ENCODE peak calls at places on chromosomes 7 and 10, in nine cellular contexts. R is CD4-positive, alpha-beta memory T cell; O is mesenchymal stem cell; N is GM06990; Q is lower lobe of right lung; W is heart right ventricle; D is foreskin fibroblast; P is sigmoid colon; J is astrocyte of the spinal cord. B is an unnamed sample.

GRCh38 chr10:75407296-75407715 is 5.7 kb upstream of the ZNF503 start:
- DNase-seq in D (no peak), O (no peak), R (no peak), W (no peak), Q (peak), N (no peak), P (no peak), J (peak), B (no peak)

GRCh38 chr7:154676422-154677073 is 326.4 kb downstream of the PAXIP1 start:
- DNase-seq in J (no peak), O (no peak), R (no peak), P (no peak), D (no peak), W (no peak), Q (peak), N (no peak), B (no peak)

GRCh38 chr7:86600506-86601290 is 43.0 kb upstream of the GRM3 start:
- DNase-seq in D (no peak), N (no peak), J (no peak), W (no peak), R (no peak), P (no peak), Q (no peak), O (no peak), B (no peak)

GRCh38 chr10:116723428-116724281 is 18.7 kb downstream of the HSPA12A start:
- DNase-seq in W (no peak), Q (no peak), J (no peak), N (no peak), P (peak), O (no peak), D (no peak), R (peak), B (no peak)

GRCh38 chr10:62049815-62050626 is 148.5 kb downstream of the ARID5B start:
- DNase-seq in Q (no peak), R (peak), O (peak), D (no peak), P (no peak), N (no peak), W (no peak), J (peak), B (peak)

GRCh38 chr10:97584060-97584797 is at the start of gene HOGA1:
- DNase-seq in D (peak), R (no peak), P (no peak), N (no peak), Q (peak), O (peak), J (peak), W (peak), B (peak)

GRCh38 chr10:67114945-67115344 is 189.1 kb downstream of the LRRTM3 start:
- DNase-seq in R (no peak), J (no peak), W (no peak), O (no peak), P (no peak), Q (no peak), N (no peak), D (no peak), B (no peak)

GRCh38 chr7:4871056-4871680 is 9.3 kb upstream of the PAPOLB start:
- DNase-seq in J (peak), D (no peak), R (no peak), O (peak), Q (no peak), N (no peak), W (no peak), P (no peak), B (peak)

GRCh38 chr7:108097703-108098102 is 32.5 kb downstream of the LAMB4 start:
- DNase-seq in W (no peak), P (no peak), D (no peak), Q (no peak), O (no peak), N (no peak), R (no peak), J (no peak), B (no peak)
- H3K4me3 ChIP-seq in W (no peak), P (no peak), D (no peak), Q (no peak), O (no peak), N (no peak), R (no peak), J (no peak), B (no peak)

GRCh38 chr10:119611433-119611832 is 14.7 kb upstream of the TIAL1 start:
- DNase-seq in P (no peak), R (no peak), J (no peak), Q (no peak), W (no peak), N (no peak), D (no peak), O (no peak), B (no peak)

DNA sequence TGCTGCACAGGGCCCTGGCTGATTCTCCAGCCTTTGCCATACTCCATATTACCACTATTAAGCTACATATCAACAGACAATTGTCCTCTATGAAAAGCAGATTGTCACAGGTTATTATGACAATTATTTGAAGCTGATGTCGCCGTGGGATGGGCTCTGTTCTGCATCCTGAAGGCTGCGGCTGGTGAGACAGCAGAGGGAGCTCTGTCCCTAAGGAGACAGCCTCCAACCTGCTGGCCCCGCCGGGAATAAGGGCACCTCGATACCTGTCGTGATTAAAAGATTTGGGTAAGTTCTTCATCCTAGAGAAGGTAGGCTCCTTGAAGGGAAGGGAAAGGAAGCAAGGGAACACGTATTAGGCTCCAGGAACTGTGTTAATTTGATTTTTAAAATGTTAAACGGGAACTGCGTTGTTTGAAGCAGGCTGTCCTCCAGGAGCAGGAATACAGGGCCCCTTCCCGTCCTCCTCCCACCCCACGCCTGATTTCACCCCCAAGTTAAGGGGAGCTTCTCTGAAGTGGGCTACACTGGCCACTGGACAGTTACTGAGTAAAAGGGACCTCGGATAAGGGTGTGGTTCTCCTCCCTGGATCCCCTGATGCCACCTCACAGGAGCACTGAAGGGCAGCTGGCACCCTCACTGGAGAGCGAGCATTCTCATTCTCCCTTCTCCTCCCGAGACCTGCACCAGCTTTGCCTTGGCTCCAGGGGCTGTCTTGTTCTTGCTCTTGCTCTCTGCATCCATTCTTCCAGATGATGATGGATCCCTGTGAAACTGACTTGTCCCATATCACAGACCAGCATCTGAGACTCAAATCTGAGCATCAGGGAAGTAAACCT is 11.8 kb upstream of the TIAL1 start:
- DNase-seq in R (peak), N (no peak), O (peak), P (peak), D (peak), W (peak), J (peak), Q (peak), B (peak)
- H3K4me3 ChIP-seq in R (no peak), N (no peak), O (no peak), P (no peak), D (no peak), W (no peak), J (no peak), Q (no peak), B (no peak)

GRCh38 chr10:89421018-89421476 is 6.7 kb downstream of the IFIT5 start:
- DNase-seq in R (no peak), P (no peak), Q (no peak), J (no peak), O (no peak), D (no peak), N (no peak), W (no peak), B (no peak)

GRCh38 chr10:89414879-89415821 is 782 bp downstream of the IFIT5 start:
- DNase-seq in J (peak), D (peak), O (peak), W (peak), Q (peak), N (peak), P (peak), R (peak), B (peak)

GRCh38 chr10:89416465-89416864 is 2.1 kb downstream of the IFIT5 start:
- DNase-seq in R (no peak), D (no peak), J (no peak), W (no peak), N (no peak), O (no peak), P (no peak), Q (no peak), B (no peak)

GRCh38 chr10:89414146-89414878 is at the start of gene IFIT5:
- DNase-seq in J (peak), Q (peak), R (peak), D (peak), N (peak), W (peak), P (peak), O (peak), B (peak)

DNA sequence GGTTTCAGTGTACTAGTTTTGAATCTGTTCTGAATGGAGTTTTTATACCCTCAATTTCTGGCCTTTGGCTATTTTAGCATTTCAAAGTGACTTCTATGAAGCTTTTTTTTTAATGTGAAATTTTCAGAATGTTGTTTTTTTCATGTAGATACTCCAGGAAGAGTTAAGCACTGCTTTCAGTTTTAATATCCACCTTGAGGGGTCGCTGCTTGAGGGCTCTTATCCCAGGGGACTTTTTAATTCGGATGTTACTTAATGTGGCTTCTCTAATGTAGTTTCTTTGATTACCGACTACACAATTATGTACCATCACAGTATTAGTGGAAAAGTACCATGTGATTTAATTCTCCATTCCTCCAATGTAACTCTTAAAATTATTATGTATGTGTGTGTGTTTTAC is 5.2 kb downstream of the IFIT5 start:
- DNase-seq in W (peak), N (no peak), R (no peak), O (peak), D (peak), Q (no peak), J (peak), P (no peak), B (peak)
- H3K4me3 ChIP-seq in W (no peak), N (no peak), R (no peak), O (no peak), D (no peak), Q (no peak), J (no peak), P (no peak), B (no peak)

GRCh38 chr7:64888561-64888900 is 14.5 kb upstream of the ZNF273 start:
- DNase-seq in N (no peak), J (no peak), W (no peak), P (no peak), D (peak), Q (no peak), O (peak), R (no peak), B (peak)
- H3K4me3 ChIP-seq in N (no peak), J (peak), W (peak), P (peak), D (peak), Q (peak), O (peak), R (peak), B (peak)

GRCh38 chr10:101063162-101063525 is 1.4 kb downstream of the KAZALD1 start:
- DNase-seq in N (no peak), Q (no peak), P (no peak), D (no peak), O (no peak), J (no peak), R (no peak), W (no peak), B (no peak)
- H3K4me3 ChIP-seq in N (no peak), Q (peak), P (no peak), D (peak), O (no peak), J (peak), R (no peak), W (peak), B (no peak)

DNA sequence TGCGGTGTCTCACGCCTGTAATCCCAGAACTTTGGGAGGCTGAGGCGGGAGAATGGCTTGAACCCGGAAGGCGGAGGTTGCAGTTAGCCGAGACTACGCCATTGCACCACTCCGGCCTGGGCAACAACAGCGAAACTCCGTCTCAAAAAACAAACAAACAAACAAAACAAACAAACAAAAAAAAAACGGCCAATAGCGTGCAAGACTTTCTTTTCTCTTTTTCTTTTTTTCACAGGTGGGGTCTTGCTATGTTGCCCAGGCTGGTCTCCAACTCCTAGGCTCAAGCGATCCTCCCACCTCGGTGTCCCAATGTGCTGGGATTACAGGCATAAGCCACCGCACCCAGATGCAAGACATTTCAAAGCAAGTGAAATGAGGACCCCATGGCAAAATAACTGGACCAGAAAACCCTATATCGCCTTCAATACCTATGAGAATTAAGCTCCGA is 1.6 kb downstream of the PSAP start:
- DNase-seq in N (no peak), P (no peak), O (no peak), J (no peak), Q (no peak), R (no peak), D (no peak), W (no peak), B (no peak)
- H3K4me3 ChIP-seq in N (peak), P (peak), O (no peak), J (peak), Q (peak), R (no peak), D (peak), W (peak), B (peak)

DNA sequence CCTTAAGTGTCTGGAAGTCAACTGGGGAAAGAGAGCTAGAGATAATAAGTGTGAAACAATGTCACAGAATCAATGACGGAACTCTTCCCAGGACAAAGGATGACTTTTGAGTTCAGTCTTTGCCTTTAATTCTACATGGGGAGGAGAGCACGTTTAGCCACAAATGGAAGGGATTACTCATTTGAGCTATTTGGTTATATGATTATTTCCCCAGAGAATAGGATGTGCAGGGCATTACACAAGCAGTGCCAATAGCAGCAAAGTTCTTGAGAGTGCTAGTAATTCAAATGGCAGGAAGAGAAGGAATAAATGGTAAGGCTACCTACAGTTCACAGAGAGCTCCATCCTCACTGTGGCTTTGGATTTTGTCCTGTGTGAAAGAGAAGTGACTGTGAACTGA is 6.0 kb downstream of the EGFR start:
- DNase-seq in O (peak), J (peak), D (peak), W (no peak), N (no peak), R (no peak), Q (no peak), P (no peak), B (peak)
- H3K4me3 ChIP-seq in O (no peak), J (no peak), D (no peak), W (no peak), N (no peak), R (no peak), Q (no peak), P (no peak), B (no peak)

B was measured in choroid plexus epithelial cell.